ENCODE peak calls at places on chromosomes 11 and 22, in seven cellular contexts. M is neuronal stem cell, I is mesendoderm, H is trophoblast cell, K is H1, G is H9, E is mesenchymal stem cell. L is an unnamed sample.

GRCh38 chr22:45007247-45007945 is 2.4 kb downstream of the PHF21B start:
- DNase-seq in M (peak; percentile 86), I (peak; percentile 94), H (peak; percentile 8), K (no peak), G (peak; percentile 91), E (peak; percentile 34), L (peak; percentile 27)

GRCh38 chr22:25651332-25651731 is 86.9 kb downstream of the GRK3 start:
- DNase-seq in M (no peak), I (no peak), H (no peak), K (no peak), G (no peak), E (no peak), L (no peak)

GRCh38 chr11:113591122-113591521 is 115.0 kb downstream of the TMPRSS5 start:
- DNase-seq in M (no peak), I (no peak), H (no peak), K (no peak), G (no peak), E (no peak), L (no peak)

GRCh38 chr11:83583953-83584352 is 297.8 kb upstream of the CCDC90B start:
- DNase-seq in M (no peak), I (no peak), H (no peak), K (no peak), G (no peak), E (peak; percentile 86), L (peak; percentile 80)

GRCh38 chr11:46528445-46529085 is 65.3 kb downstream of the AMBRA1 start:
- DNase-seq in M (no peak), I (no peak), H (no peak), K (no peak), G (no peak), E (no peak), L (no peak)

GRCh38 chr11:13260963-13261599 is 16.5 kb upstream of the BMAL1 start:
- DNase-seq in M (no peak), I (no peak), H (no peak), K (no peak), G (no peak), E (no peak), L (peak; percentile 12)

GRCh38 chr11:88428959-88429358 is 91.4 kb upstream of the CTSC start:
- DNase-seq in M (no peak), I (no peak), H (no peak), K (no peak), G (no peak), E (no peak), L (no peak)

GRCh38 chr11:3164540-3165151 is 464 bp downstream of the OSBPL5 start:
- DNase-seq in M (no peak), I (peak; percentile 48), H (no peak), K (no peak), G (no peak), E (no peak), L (no peak)

GRCh38 chr22:47449508-47450270 is 687.2 kb downstream of the TBC1D22A start:
- DNase-seq in M (no peak), I (no peak), H (no peak), K (no peak), G (no peak), E (no peak), L (no peak)

GRCh38 chr11:85955531-85955930 is 100.3 kb downstream of the CCDC83 start:
- DNase-seq in M (no peak), I (peak; percentile 92), H (peak; percentile 37), K (no peak), G (no peak), E (peak; percentile 75), L (peak; percentile 78)

GRCh38 chr11:77126861-77127673 is 979 bp upstream of the MYO7A start:
- DNase-seq in M (peak; percentile 64), I (peak; percentile 66), H (peak; percentile 50), K (no peak), G (peak; percentile 72), E (peak; percentile 69), L (peak; percentile 39)

GRCh38 chr11:117618956-117619355 is 178.1 kb downstream of the DSCAML1 start:
- DNase-seq in M (no peak), I (peak; percentile 83), H (peak; percentile 4), K (no peak), G (peak; percentile 79), E (no peak), L (no peak)

GRCh38 chr11:19676508-19677379 is 35.9 kb upstream of the NAV2 start:
- DNase-seq in M (no peak), I (no peak), H (no peak), K (no peak), G (no peak), E (no peak), L (no peak)

GRCh38 chr22:27170491-27170890 is 513.1 kb downstream of the MIAT start:
- DNase-seq in M (no peak), I (no peak), H (no peak), K (no peak), G (no peak), E (peak; percentile 89), L (peak; percentile 48)

GRCh38 chr11:69183613-69184012 is 27.9 kb downstream of the SMIM38 start:
- DNase-seq in M (no peak), I (no peak), H (no peak), K (no peak), G (no peak), E (no peak), L (no peak)

GRCh38 chr11:31803813-31804438 is 7.2 kb downstream of the PAX6 start:
- DNase-seq in M (no peak), I (peak; percentile 57), H (no peak), K (no peak), G (peak; percentile 30), E (no peak), L (no peak)

GRCh38 chr11:70808686-70809375 is 410.5 kb downstream of the CTTN start:
- DNase-seq in M (no peak), I (no peak), H (no peak), K (no peak), G (no peak), E (no peak), L (no peak)
- H4K8ac ChIP-seq in M (no peak overlapping the region), I (no peak overlapping the region), H (no peak overlapping the region), K (no peak overlapping the region), G (no peak overlapping the region), E (no peak overlapping the region), L (no peak overlapping the region)

DNA sequence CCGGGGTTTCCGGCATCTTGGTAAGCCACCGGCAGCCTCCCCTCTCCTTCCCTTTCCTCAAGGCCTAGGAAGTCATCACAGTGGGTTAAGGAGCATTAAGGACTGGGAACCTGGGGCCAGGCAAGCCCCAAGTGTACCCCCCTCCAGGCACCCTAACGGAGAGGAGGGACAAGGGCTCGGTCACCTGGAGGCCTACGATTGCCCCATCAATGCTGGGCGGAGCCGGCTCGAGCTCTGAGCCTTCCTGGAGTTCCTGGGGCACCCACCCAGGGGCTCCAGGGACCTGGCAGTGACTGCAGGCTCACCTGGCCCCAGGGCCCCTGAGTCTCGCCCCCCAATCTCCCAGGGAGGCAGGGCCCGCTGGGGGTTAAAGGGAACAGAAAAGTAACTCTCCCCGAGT is 34.5 kb upstream of the EIF3D start:
- DNase-seq in M (no peak), I (no peak), H (no peak), K (no peak), G (no peak), E (no peak), L (no peak)
- H4K8ac ChIP-seq in M (no peak overlapping the region), I (no peak overlapping the region), H (no peak overlapping the region), K (peak overlapping the region; percentile 9), G (no peak overlapping the region), E (no peak overlapping the region), L (no peak overlapping the region)

GRCh38 chr11:66842896-66843775 is at the start of gene RCE1:
- DNase-seq in M (peak; percentile 91), I (peak; percentile 93), H (peak; percentile 95), K (no peak), G (peak; percentile 90), E (peak; percentile 88), L (peak; percentile 85)

GRCh38 chr11:66843776-66844495 is 695 bp downstream of the RCE1 start:
- DNase-seq in M (no peak), I (no peak), H (no peak), K (no peak), G (no peak), E (no peak), L (no peak)

GRCh38 chr11:66842501-66842895 is 743 bp upstream of the RCE1 start:
- DNase-seq in M (no peak), I (no peak), H (no peak), K (no peak), G (no peak), E (no peak), L (no peak)

GRCh38 chr11:66841861-66842260 is 1.4 kb upstream of the RCE1 start:
- DNase-seq in M (no peak), I (no peak), H (no peak), K (no peak), G (no peak), E (no peak), L (no peak)

DNA sequence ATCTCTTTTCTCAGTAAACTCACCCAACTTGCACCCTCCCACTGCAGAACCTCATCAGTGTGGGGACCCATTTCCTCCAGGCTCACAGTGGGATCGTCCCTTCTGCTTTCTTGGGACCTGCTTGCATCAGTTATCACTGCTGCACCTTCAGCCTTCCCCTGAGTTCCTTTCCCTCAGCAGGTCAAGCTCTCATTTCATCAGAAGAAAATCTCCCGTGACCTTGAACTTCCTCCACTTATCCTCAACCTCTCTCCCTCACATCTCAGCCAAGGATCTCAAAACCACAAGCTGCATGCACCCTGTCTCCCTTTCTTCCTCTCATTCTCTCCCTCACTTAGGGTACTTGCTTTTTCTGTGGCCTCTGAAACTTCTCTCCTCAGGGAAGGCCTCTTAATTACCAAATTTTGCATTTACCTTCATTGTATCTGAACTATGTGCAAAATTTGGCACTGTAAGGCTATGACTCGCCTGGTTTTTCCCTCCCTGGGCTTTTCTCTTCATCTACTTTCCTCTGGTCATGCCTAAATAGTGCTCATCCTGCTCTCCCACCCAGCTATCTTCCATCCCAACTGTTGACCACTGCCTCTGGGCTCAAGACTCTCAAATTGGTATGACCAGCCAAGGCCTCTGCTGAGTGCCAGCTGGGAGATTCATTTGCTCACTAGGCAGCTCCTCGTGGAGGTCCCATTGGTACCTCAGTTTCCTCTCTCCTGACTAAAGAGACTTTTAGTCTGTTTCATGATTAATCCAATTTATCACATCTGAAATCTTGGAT is 2.7 kb upstream of the RCE1 start:
- DNase-seq in M (no peak), I (no peak), H (no peak), K (no peak), G (no peak), E (peak; percentile 12), L (no peak)
- H4K8ac ChIP-seq in M (no peak overlapping the region), I (no peak overlapping the region), H (no peak overlapping the region), K (no peak overlapping the region), G (peak overlapping the region; percentile 27), E (no peak overlapping the region), L (no peak overlapping the region)

GRCh38 chr11:36092314-36093030 is 148.6 kb downstream of the LDLRAD3 start:
- DNase-seq in M (no peak), I (peak; percentile 94), H (peak; percentile 44), K (peak; percentile 75), G (peak; percentile 88), E (no peak), L (peak; percentile 39)
- H4K8ac ChIP-seq in M (no peak overlapping the region), I (no peak overlapping the region), H (no peak overlapping the region), K (no peak overlapping the region), G (no peak overlapping the region), E (no peak overlapping the region), L (peak overlapping the region; percentile 1)

L was measured in IMR-90.